ENCODE peak calls at places on chromosome 17, in four cellular contexts. C is tibial nerve, T is neural progenitor cell, S is AG04450. B is an unnamed sample. For H3K9me3, the result is how much of the 10 kb centered on the place peaks cover.

GRCh38 chr17:42428141-42428944 is 5.3 kb upstream of the CAVIN1 start:
- DNase-seq in C (no peak), T (peak), S (peak), B (peak)

GRCh38 chr17:419073-419735 is 66.6 kb upstream of the RPH3AL start:
- DNase-seq in C (no peak), T (no peak), S (no peak), B (no peak)

GRCh38 chr17:48333034-48333491 is 97.0 kb downstream of the SKAP1 start:
- DNase-seq in C (no peak), T (no peak), S (no peak), B (no peak)

GRCh38 chr17:385195-385835 is 32.7 kb upstream of the RPH3AL start:
- DNase-seq in C (peak), T (peak), S (no peak), B (no peak)

GRCh38 chr17:47703191-47703591 is 9.2 kb downstream of the TBKBP1 start:
- DNase-seq in C (no peak), T (no peak), S (no peak), B (no peak)

GRCh38 chr17:46044286-46044928 is 45.4 kb downstream of the STH start:
- DNase-seq in C (peak), T (peak), S (peak), B (peak)

GRCh38 chr17:75319818-75320691 is 30.8 kb upstream of the SLC25A19 start:
- DNase-seq in C (no peak), T (no peak), S (peak), B (no peak)

GRCh38 chr17:38893612-38894011 is 23.8 kb downstream of the LASP1 start:
- DNase-seq in C (no peak), T (peak), S (no peak), B (no peak)

GRCh38 chr17:60161598-60162330 is 12.0 kb downstream of the CA4 start:
- DNase-seq in C (no peak), T (peak), S (no peak), B (no peak)

GRCh38 chr17:83128306-83129240 is 49.2 kb downstream of the METRNL start:
- DNase-seq in C (no peak), T (no peak), S (no peak), B (no peak)

GRCh38 chr17:71703701-71704100 is 417.1 kb upstream of the SOX9 start:
- DNase-seq in C (no peak), T (no peak), S (no peak), B (no peak)

DNA sequence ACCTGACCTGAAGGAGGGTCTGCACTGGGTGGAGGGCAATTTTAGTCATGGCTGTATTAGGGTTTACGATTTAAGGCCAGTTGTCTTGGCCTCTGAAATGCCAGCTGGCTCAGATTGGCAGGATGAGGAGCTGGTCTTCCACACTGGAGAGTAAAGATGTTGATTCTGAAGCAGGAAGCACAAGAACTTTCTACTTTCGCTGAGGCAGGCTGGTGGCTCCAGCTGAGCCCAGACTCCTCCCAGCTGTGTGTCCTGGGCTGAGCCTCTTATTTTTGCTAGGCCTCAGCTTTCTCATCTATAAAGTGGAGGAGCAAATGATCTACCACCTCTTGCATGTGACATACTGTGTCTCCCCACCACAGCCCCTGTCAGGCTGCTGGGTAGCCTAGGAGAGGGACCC is 74.4 kb downstream of the MRM1 start:
- DNase-seq in C (no peak), T (no peak), S (no peak), B (no peak)
- H3K9me3 ChIP-seq in C (under half), T (under half), S (under half), B (under half)

GRCh38 chr17:16617481-16618060 is 36.1 kb downstream of the ZNF624 start:
- DNase-seq in C (no peak), T (no peak), S (no peak), B (no peak)

GRCh38 chr17:16623282-16623681 is 30.4 kb downstream of the ZNF624 start:
- DNase-seq in C (no peak), T (no peak), S (no peak), B (no peak)

DNA sequence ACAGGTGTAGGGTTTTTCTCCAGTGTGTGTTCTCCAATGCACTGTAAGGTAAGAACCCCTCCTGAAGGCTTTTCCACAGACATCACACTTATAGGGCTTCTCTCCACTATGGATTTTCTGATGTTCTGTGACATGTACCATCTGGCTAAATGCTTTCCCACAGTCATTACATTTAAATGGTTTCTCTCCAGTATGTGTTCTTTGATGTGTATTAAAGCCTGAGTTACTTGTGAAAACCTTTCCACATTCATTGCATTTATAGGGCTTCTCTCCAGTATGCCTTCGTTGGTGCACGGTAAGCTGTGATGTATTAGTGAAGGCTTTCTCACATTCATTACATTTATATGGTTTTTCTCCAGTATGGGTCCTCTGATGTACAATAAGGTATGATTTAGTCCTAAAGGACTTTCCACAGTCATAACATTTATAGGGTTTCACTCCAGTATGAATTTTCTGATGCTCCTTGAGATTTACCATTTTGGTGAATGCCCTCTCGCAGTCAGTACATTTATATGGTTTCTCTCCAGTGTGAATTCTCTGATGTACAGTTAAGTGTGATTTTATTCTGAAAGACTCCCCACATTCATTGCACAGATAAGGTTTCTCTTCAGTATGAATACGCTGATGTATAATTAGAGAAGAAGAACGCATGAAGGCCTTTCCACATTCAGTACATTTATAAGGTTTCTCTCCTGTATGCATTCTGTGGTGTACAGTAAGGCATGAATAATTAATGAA is 30.9 kb downstream of the ZNF624 start:
- DNase-seq in C (no peak), T (no peak), S (no peak), B (no peak)
- H3K9me3 ChIP-seq in C (under half), T (under half), S (under half), B (under half)

GRCh38 chr17:22462461-22462860 is 770.1 kb downstream of the KCNJ18 start:
- DNase-seq in C (no peak), T (no peak), S (no peak), B (no peak)
- H3K9me3 ChIP-seq in C (under half), T (under half), S (under half), B (under half)

DNA sequence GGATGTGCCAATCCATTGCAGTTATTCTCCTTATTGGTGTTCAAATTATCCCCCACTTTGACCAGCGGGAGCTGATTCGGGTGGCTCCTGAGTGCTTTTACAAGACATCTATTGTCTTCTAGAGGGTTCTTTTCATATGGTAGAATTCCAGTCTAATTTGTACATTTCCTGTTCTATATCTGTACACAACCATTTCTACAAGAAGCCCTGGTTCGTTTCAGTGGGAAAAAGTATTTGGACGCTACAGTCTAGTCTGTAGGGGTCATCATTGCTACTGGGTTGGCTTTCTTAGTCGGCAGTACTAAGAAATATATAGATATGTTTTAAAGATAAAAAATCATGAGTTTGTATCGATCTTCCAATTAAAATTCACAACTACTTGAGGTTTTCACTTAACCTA is 262.6 kb downstream of the MAP2K6 start:
- DNase-seq in C (no peak), T (no peak), S (no peak), B (no peak)
- H3K9me3 ChIP-seq in C (under half), T (under half), S (under half), B (under half)

DNA sequence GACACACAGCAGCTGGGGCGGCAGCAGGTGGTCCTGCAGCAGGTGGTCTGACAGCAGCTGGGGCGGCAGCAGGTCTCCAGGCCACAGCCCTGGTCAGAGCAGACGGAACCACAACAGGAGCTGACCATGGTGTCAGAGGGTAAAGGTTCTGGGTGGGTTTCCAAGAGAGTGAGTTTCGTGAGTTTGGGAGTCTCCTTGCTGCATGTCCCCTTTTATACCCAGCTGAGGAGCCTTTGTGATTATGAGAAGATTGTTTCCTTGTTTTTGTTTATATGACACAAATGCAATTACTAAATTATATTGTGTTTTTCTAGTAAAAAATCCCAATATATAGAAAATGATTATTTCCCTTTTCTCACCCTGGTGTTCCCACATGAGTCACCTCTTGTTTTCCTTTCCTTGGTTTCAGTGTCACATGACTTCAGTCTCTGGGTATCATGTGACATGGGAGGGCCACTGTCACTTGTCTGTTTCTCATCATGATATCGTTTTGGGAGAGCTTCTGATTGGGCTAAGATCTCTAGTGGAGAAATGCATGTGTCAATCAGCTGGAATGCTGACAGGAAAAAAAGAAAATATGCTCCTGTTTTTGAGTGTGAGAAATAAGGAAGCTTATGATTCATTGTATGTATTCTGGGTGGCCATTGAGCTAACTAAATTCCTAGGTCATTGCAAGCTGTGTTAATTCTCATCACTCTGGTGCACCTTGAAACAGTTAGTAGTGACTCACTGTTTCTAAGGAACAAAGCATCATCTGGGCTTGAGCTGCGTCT is at the start of gene KRTAP4-6:
- DNase-seq in C (no peak), T (no peak), S (peak), B (no peak)
- H3K9me3 ChIP-seq in C (under half), T (under half), S (under half), B (under half)

DNA sequence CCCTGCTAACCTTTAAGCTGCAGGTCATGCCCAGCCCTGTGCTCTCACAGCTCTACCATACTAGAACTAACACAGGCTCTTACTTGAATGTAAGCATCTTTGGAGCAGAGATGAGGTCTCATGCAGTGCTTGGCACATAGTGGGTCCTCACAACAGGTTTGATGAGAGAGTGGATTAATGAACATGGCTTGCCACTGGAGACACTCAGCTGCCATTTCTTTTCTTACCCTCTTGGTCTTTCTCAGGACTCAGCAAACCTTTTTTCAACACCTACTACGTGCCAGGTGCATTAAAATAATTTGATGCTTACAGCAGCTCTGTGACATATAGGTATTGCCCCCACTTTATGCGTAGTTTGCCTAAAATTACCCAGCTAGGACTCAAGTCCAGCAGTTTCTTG is 133.2 kb downstream of the MSI2 start:
- DNase-seq in C (no peak), T (no peak), S (no peak), B (no peak)
- H3K9me3 ChIP-seq in C (under half), T (under half), S (under half), B (under half)

DNA sequence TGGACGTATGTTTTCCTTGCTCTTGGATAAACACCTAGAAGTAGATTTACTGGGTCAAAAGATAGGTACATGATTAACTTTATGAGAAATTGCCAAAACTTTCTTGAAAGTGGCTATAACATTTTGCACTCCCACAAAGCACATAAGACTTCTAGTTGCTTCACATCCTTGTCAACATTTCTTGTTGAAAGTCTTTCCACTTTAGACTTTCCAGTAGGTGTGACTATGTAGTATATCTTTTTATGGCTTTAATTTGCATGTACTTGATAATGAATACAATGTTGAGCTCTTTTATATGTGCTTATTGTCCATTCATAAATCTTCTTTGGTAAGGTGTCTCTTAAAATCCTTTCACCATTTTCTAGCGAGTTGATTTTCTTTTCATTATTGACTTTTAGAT is 241.2 kb upstream of the RPL38 start:
- DNase-seq in C (no peak), T (no peak), S (no peak), B (no peak)
- H3K9me3 ChIP-seq in C (under half), T (under half), S (under half), B (under half)

B was measured in T-helper 17 cell.